ENCODE peak calls at places on chromosome 11, in five cellular contexts. T is NCI-H69; O is right lobe of liver; U is activated naive CD8-positive, alpha-beta T cell treated with anti-CD3 and anti-CD28 coated beads, Interleukin-2, amount 50 U/mL, for 16 hours; E is KG1. H is an unnamed sample.

GRCh38 chr11:27012254-27012921 is 18.5 kb downstream of the FIBIN start:
- DNase-seq in E (no peak), O (no peak), T (peak; percentile 75), U (no peak), H (no peak)

GRCh38 chr11:115926601-115927000 is 422.4 kb upstream of the CADM1 start:
- DNase-seq in E (no peak), T (peak; percentile 19), U (no peak), O (no peak), H (no peak)

GRCh38 chr11:15370774-15371173 is 256.1 kb downstream of the INSC start:
- DNase-seq in U (no peak), T (peak; percentile 68), O (no peak), E (no peak), H (no peak)

GRCh38 chr11:65716294-65716693 is 4.2 kb downstream of the KAT5 start:
- DNase-seq in O (no peak), E (no peak), U (no peak), T (no peak), H (no peak)

GRCh38 chr11:64881476-64881875 is 3.1 kb upstream of the EHD1 start:
- DNase-seq in O (no peak), E (no peak), U (no peak), T (peak; percentile 34), H (no peak)

GRCh38 chr11:118629761-118630661 is 22.6 kb downstream of the PHLDB1 start:
- DNase-seq in U (no peak), E (no peak), T (no peak), O (no peak), H (no peak)

GRCh38 chr11:117170210-117170609 is 8.3 kb upstream of the SIDT2 start:
- DNase-seq in T (no peak), O (no peak), E (no peak), U (no peak), H (peak; percentile 23)

GRCh38 chr11:65116370-65117205 is 913 bp downstream of the ZNHIT2 start:
- DNase-seq in U (peak; percentile 31), T (peak; percentile 71), E (no peak), O (peak; percentile 69), H (peak; percentile 23)

GRCh38 chr11:120574881-120575280 is 63.3 kb downstream of the GRIK4 start:
- DNase-seq in T (no peak), E (no peak), O (no peak), U (no peak), H (no peak)

GRCh38 chr11:63619967-63620366 is 5.7 kb upstream of the PLAAT3 start:
- DNase-seq in O (no peak), T (no peak), E (no peak), U (no peak), H (no peak)

GRCh38 chr11:6418199-6418957 is 516 bp downstream of the APBB1 start:
- DNase-seq in O (no peak), U (no peak), T (peak; percentile 34), E (no peak), H (no peak)

GRCh38 chr11:132448334-132448995 is 1078.0 kb downstream of the NTM start:
- DNase-seq in O (no peak), T (no peak), U (no peak), E (no peak), H (no peak)

GRCh38 chr11:104905271-104905670 is 7.0 kb upstream of the CASP12 start:
- DNase-seq in T (no peak), E (no peak), O (no peak), U (no peak), H (no peak)

GRCh38 chr11:76193219-76193618 is 13.1 kb downstream of the WNT11 start:
- DNase-seq in U (no peak), E (no peak), O (no peak), T (no peak), H (no peak)

GRCh38 chr11:46361283-46362145 is 14.3 kb downstream of the DGKZ start:
- DNase-seq in E (peak; percentile 52), T (peak; percentile 91), O (no peak), U (no peak), H (peak; percentile 82)

GRCh38 chr11:2587976-2588748 is 111.6 kb downstream of the KCNQ1OT1 start:
- DNase-seq in E (no peak), U (no peak), O (peak; percentile 45), T (no peak), H (no peak)

GRCh38 chr11:41522391-41522790 is 62.9 kb upstream of the LRRC4C start:
- DNase-seq in O (no peak), E (no peak), T (peak; percentile 10), U (no peak), H (no peak)

GRCh38 chr11:71556018-71556417 is 7.8 kb downstream of the KRTAP5-9 start:
- DNase-seq in T (no peak), O (no peak), E (no peak), U (no peak), H (no peak)

GRCh38 chr11:47415949-47416472 is 7.6 kb downstream of the SLC39A13 start:
- DNase-seq in E (no peak), T (no peak), U (no peak), O (no peak), H (no peak)

GRCh38 chr11:110296226-110297081 is at the start of gene RDX:
- DNase-seq in O (peak; percentile 80), U (no peak), E (peak; percentile 78), T (peak; percentile 97), H (peak; percentile 79)

GRCh38 chr11:292211-293121 is 3.5 kb downstream of the PGGHG start:
- DNase-seq in U (no peak), O (peak; percentile 46), E (no peak), T (no peak), H (no peak)

GRCh38 chr11:394034-394857 is at the start of gene PKP3:
- DNase-seq in O (no peak), U (no peak), T (no peak), E (no peak), H (no peak)

GRCh38 chr11:77211594-77212251 is 83.7 kb downstream of the MYO7A start:
- DNase-seq in O (no peak), T (no peak), E (no peak), U (no peak), H (no peak)

GRCh38 chr11:34243620-34244493 is 114.0 kb downstream of the ABTB2 start:
- DNase-seq in E (no peak), O (no peak), U (no peak), T (no peak), H (no peak)

GRCh38 chr11:124761301-124762021 is 629 bp downstream of the ESAM start:
- DNase-seq in T (no peak), U (no peak), O (no peak), E (no peak), H (no peak)

GRCh38 chr11:106076421-106076922 is 675 bp downstream of the KBTBD3 start:
- DNase-seq in O (no peak), E (peak; percentile 78), T (peak; percentile 71), U (no peak), H (no peak)

GRCh38 chr11:10409207-10409661 is 45.8 kb upstream of the AMPD3 start:
- DNase-seq in U (no peak), O (no peak), E (no peak), T (peak; percentile 15), H (no peak)

GRCh38 chr11:46347637-46348311 is 511 bp downstream of the DGKZ start:
- DNase-seq in U (no peak), T (peak; percentile 50), O (peak; percentile 70), E (no peak), H (no peak)

GRCh38 chr11:61607920-61608599 is 27.2 kb upstream of the SYT7 start:
- DNase-seq in E (no peak), T (no peak), U (no peak), O (no peak), H (no peak)

GRCh38 chr11:3092603-3093141 is 35.4 kb upstream of the CARS1 start:
- DNase-seq in U (no peak), E (no peak), T (no peak), O (no peak), H (no peak)

GRCh38 chr11:40292636-40293585 is 1166.5 kb downstream of the LRRC4C start:
- DNase-seq in O (peak; percentile 47), U (no peak), E (no peak), T (peak; percentile 87), H (no peak)

GRCh38 chr11:61850687-61851086 is 22.6 kb downstream of the FADS2 start:
- DNase-seq in T (no peak), U (no peak), O (no peak), E (no peak), H (no peak)

GRCh38 chr11:92642146-92642919 is 327.1 kb upstream of the MTNR1B start:
- DNase-seq in T (peak; percentile 46), O (no peak), E (no peak), U (no peak), H (no peak)

GRCh38 chr11:197741-198235 is 4.9 kb downstream of the SCGB1C1 start:
- DNase-seq in T (no peak), O (no peak), U (no peak), E (no peak), H (no peak)

GRCh38 chr11:126879516-126879915 is 121.1 kb downstream of the KIRREL3 start:
- DNase-seq in U (no peak), E (no peak), T (no peak), O (no peak), H (no peak)

GRCh38 chr11:2511421-2512369 is 66.9 kb downstream of the KCNQ1 start:
- DNase-seq in T (no peak), U (no peak), E (no peak), O (peak; percentile 39), H (no peak)

GRCh38 chr11:36186340-36186739 is 102.9 kb downstream of the COMMD9 start:
- DNase-seq in E (no peak), O (no peak), T (peak; percentile 91), U (no peak), H (no peak)